ENCODE peak calls at places on chromosomes 16 and 17, in ten cellular contexts. P is A549, Q is A673, R is dorsolateral prefrontal cortex, B is uterus, S is kidney epithelial cell, Y is foreskin fibroblast, L is tibial nerve, N is brain microvascular endothelial cell, G is AG04450. T is an unnamed sample.
A peak's percentile ranks its signal among the peaks of the same experiment; 100 is the strongest.

GRCh38 chr17:76549539-76549938 is 9.7 kb downstream of the PRCD start:
- DNase-seq in P (no peak), Q (no peak), R (no peak), B (no peak), S (no peak), Y (no peak), L (no peak), N (no peak), G (no peak), T (no peak)

GRCh38 chr17:48190871-48191270 is 83.3 kb downstream of the SNX11 start:
- DNase-seq in P (no peak), Q (no peak), R (no peak), B (no peak), S (no peak), Y (no peak), L (no peak), N (no peak), G (no peak), T (no peak)

GRCh38 chr16:68265078-68265925 is 976 bp downstream of the SLC7A6 start:
- DNase-seq in P (peak; percentile 84), Q (peak; percentile 67), R (peak; percentile 40), B (peak; percentile 57), S (peak; percentile 45), Y (peak; percentile 85), L (peak; percentile 57), N (peak; percentile 50), G (no peak), T (peak; percentile 70)

GRCh38 chr17:40538019-40538935 is 27.0 kb downstream of the CCR7 start:
- DNase-seq in P (no peak), Q (no peak), R (peak; percentile 83), B (peak; percentile 40), S (no peak), Y (peak; percentile 37), L (no peak), N (no peak), G (no peak), T (no peak)

GRCh38 chr16:63038563-63039131 is 1002.4 kb upstream of the CDH8 start:
- DNase-seq in P (no peak), Q (no peak), R (no peak), B (no peak), S (no peak), Y (no peak), L (no peak), N (no peak), G (no peak), T (no peak)

GRCh38 chr17:50209472-50210248 is 8.2 kb upstream of the COL1A1 start:
- DNase-seq in P (no peak), Q (peak; percentile 62), R (no peak), B (peak; percentile 98), S (peak; percentile 79), Y (peak; percentile 100), L (peak; percentile 83), N (peak; percentile 97), G (peak; percentile 100), T (no peak)

GRCh38 chr16:68800257-68800875 is 43.0 kb upstream of the TANGO6 start:
- DNase-seq in P (peak; percentile 81), Q (peak; percentile 80), R (peak; percentile 13), B (peak; percentile 66), S (no peak), Y (peak; percentile 83), L (peak; percentile 24), N (peak; percentile 92), G (peak; percentile 66), T (peak; percentile 92)

GRCh38 chr17:7017827-7018200 is 5.0 kb upstream of the BCL6B start:
- DNase-seq in P (no peak), Q (no peak), R (no peak), B (no peak), S (no peak), Y (no peak), L (no peak), N (no peak), G (no peak), T (no peak)

GRCh38 chr17:78645421-78646295 is 68.5 kb upstream of the DNAH17 start:
- DNase-seq in P (peak; percentile 90), Q (peak; percentile 18), R (no peak), B (no peak), S (no peak), Y (peak; percentile 11), L (peak; percentile 51), N (peak; percentile 14), G (no peak), T (peak; percentile 88)

GRCh38 chr16:67862623-67863583 is 9.9 kb upstream of the EDC4 start:
- DNase-seq in P (no peak), Q (no peak), R (peak; percentile 86), B (peak; percentile 61), S (no peak), Y (peak; percentile 26), L (peak; percentile 51), N (peak; percentile 76), G (no peak), T (no peak)

GRCh38 chr17:75263051-75263450 is 1.4 kb downstream of the MRPS7 start:
- DNase-seq in P (no peak), Q (no peak), R (no peak), B (no peak), S (no peak), Y (no peak), L (no peak), N (no peak), G (no peak), T (no peak)

GRCh38 chr17:1909985-1910384 is 80.2 kb downstream of the RPA1 start:
- DNase-seq in P (no peak), Q (no peak), R (no peak), B (no peak), S (no peak), Y (no peak), L (no peak), N (no peak), G (no peak), T (no peak)

GRCh38 chr17:1907216-1907631 is 77.4 kb downstream of the RPA1 start:
- DNase-seq in P (no peak), Q (no peak), R (peak; percentile 54), B (no peak), S (no peak), Y (peak; percentile 10), L (no peak), N (no peak), G (no peak), T (no peak)

GRCh38 chr17:1906622-1907021 is 76.8 kb downstream of the RPA1 start:
- DNase-seq in P (no peak), Q (peak; percentile 25), R (no peak), B (no peak), S (no peak), Y (peak; percentile 50), L (no peak), N (no peak), G (no peak), T (no peak)

GRCh38 chr17:1907818-1908698 is 78.3 kb downstream of the RPA1 start:
- DNase-seq in P (no peak), Q (peak; percentile 72), R (peak; percentile 63), B (no peak), S (no peak), Y (peak; percentile 72), L (no peak), N (peak; percentile 7), G (no peak), T (peak; percentile 29)

GRCh38 chr17:1908699-1909309 is 79.0 kb downstream of the RPA1 start:
- DNase-seq in P (peak; percentile 85), Q (peak; percentile 90), R (peak; percentile 78), B (peak; percentile 55), S (peak; percentile 23), Y (peak; percentile 87), L (peak; percentile 38), N (peak; percentile 65), G (peak; percentile 48), T (peak; percentile 66)
- TF ChIP-seq CTCF in P (peak; percentile 95), Q (peak; percentile 82), R (peak; percentile 65), B (peak; percentile 83), S (peak; percentile 79), Y (peak; percentile 83), L (peak; percentile 49), N (peak; percentile 83), G (peak; percentile 85), T (peak; percentile 38)

GRCh38 chr17:65438173-65438572 is 123.3 kb downstream of the AXIN2 start:
- DNase-seq in P (no peak), Q (no peak), R (no peak), B (no peak), S (no peak), Y (no peak), L (no peak), N (no peak), G (no peak), T (no peak)
- H3K4me3 ChIP-seq in P (no peak overlapping the region), Q (no peak overlapping the region), R (no peak overlapping the region), B (no peak overlapping the region), S (no peak overlapping the region), Y (no peak overlapping the region), L (no peak overlapping the region), N (no peak overlapping the region), G (no peak overlapping the region), T (no peak overlapping the region)

GRCh38 chr16:66523861-66524354 is 26.0 kb downstream of the TK2 start:
- DNase-seq in P (no peak), Q (no peak), R (no peak), B (no peak), S (no peak), Y (no peak), L (no peak), N (no peak), G (no peak), T (peak; percentile 82)
- TF ChIP-seq CTCF in P (no peak), Q (no peak), R (no peak), B (no peak), S (no peak), Y (no peak), L (no peak), N (no peak), G (no peak), T (no peak)

GRCh38 chr17:72719582-72720493 is 372.6 kb downstream of the SLC39A11 start:
- DNase-seq in P (no peak), Q (no peak), R (no peak), B (no peak), S (no peak), Y (no peak), L (no peak), N (peak; percentile 91), G (no peak), T (no peak)

GRCh38 chr17:72717676-72718075 is 374.8 kb downstream of the SLC39A11 start:
- DNase-seq in P (no peak), Q (no peak), R (no peak), B (no peak), S (no peak), Y (no peak), L (no peak), N (no peak), G (no peak), T (no peak)

GRCh38 chr17:72720494-72720825 is 372.0 kb downstream of the SLC39A11 start:
- DNase-seq in P (no peak), Q (no peak), R (no peak), B (no peak), S (no peak), Y (no peak), L (no peak), N (no peak), G (no peak), T (no peak)

GRCh38 chr17:72717276-72717675 is 375.2 kb downstream of the SLC39A11 start:
- DNase-seq in P (no peak), Q (no peak), R (no peak), B (no peak), S (no peak), Y (no peak), L (no peak), N (no peak), G (no peak), T (no peak)

DNA sequence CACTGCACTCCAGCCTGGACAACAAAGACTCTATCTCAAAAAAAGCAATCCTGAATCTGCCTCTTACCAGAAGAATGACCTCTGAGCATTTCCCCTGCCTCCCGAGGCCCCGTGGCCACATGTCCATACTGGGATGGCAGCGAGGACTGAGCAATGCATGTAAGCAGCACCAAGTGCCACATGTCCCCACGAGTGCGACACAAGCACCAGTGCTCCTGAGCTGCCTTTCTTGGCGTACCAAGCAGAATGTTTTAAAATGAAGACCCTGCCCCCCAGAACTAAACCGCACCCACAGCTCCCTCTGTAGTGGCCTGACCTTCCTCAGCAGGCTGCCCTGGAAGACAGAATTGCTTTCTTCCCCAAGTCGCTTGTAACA is 373.3 kb downstream of the SLC39A11 start:
- DNase-seq in P (no peak), Q (no peak), R (no peak), B (no peak), S (no peak), Y (no peak), L (no peak), N (no peak), G (no peak), T (no peak)
- H3K4me3 ChIP-seq in P (no peak overlapping the region), Q (no peak overlapping the region), R (no peak overlapping the region), B (no peak overlapping the region), S (no peak overlapping the region), Y (no peak overlapping the region), L (no peak overlapping the region), N (no peak overlapping the region), G (no peak overlapping the region), T (no peak overlapping the region)

T was measured in GM12865.